ENCODE peak calls at places on chromosomes 16 and 17, in seven cellular contexts. One of them, this sample, is unnamed.

GRCh38 chr16:78503501-78504110 is 404.2 kb downstream of the WWOX start:
- DNase-seq in cardiac muscle cell: peak; percentile 79
- DNase-seq in tibial nerve: peak; percentile 25
- DNase-seq in WTC11: peak; percentile 36
- DNase-seq in HFFc6: no peak
- DNase-seq in left lung: no peak
- DNase-seq in HL-60: peak; percentile 41
- DNase-seq in this sample: peak; percentile 38

GRCh38 chr17:78358538-78359215 is 1.2 kb downstream of the SOCS3 start:
- DNase-seq in HL-60: no peak
- DNase-seq in cardiac muscle cell: peak; percentile 62
- DNase-seq in WTC11: peak; percentile 48
- DNase-seq in left lung: no peak
- DNase-seq in HFFc6: peak; percentile 27
- DNase-seq in tibial nerve: no peak
- DNase-seq in this sample: peak; percentile 65

GRCh38 chr16:89700649-89701424 is 668 bp downstream of the SPATA2L start:
- DNase-seq in WTC11: peak; percentile 66
- DNase-seq in cardiac muscle cell: peak; percentile 74
- DNase-seq in HFFc6: no peak
- DNase-seq in HL-60: no peak
- DNase-seq in tibial nerve: no peak
- DNase-seq in left lung: peak; percentile 69
- DNase-seq in this sample: peak; percentile 74

GRCh38 chr17:45437461-45438283 is 5.0 kb upstream of the ARHGAP27 start:
- DNase-seq in tibial nerve: no peak
- DNase-seq in cardiac muscle cell: no peak
- DNase-seq in HL-60: no peak
- DNase-seq in HFFc6: no peak
- DNase-seq in left lung: no peak
- DNase-seq in WTC11: no peak
- DNase-seq in this sample: no peak

GRCh38 chr16:78443780-78444422 is 344.4 kb downstream of the WWOX start:
- DNase-seq in HL-60: no peak
- DNase-seq in cardiac muscle cell: no peak
- DNase-seq in HFFc6: no peak
- DNase-seq in tibial nerve: no peak
- DNase-seq in left lung: no peak
- DNase-seq in WTC11: no peak
- DNase-seq in this sample: no peak

GRCh38 chr17:20009302-20010098 is at the start of gene SPECC1:
- DNase-seq in WTC11: peak; percentile 95
- DNase-seq in tibial nerve: peak; percentile 82
- DNase-seq in cardiac muscle cell: peak; percentile 85
- DNase-seq in HL-60: peak; percentile 31
- DNase-seq in left lung: peak; percentile 75
- DNase-seq in HFFc6: no peak
- DNase-seq in this sample: peak; percentile 93

GRCh38 chr17:6392609-6393367 is 42.1 kb downstream of the AIPL1 start:
- DNase-seq in HFFc6: no peak
- DNase-seq in HL-60: no peak
- DNase-seq in WTC11: no peak
- DNase-seq in left lung: no peak
- DNase-seq in cardiac muscle cell: no peak
- DNase-seq in tibial nerve: no peak
- DNase-seq in this sample: no peak

GRCh38 chr16:57859331-57859730 is 57.0 kb upstream of the KIFC3 start:
- DNase-seq in left lung: no peak
- DNase-seq in tibial nerve: no peak
- DNase-seq in HL-60: no peak
- DNase-seq in WTC11: peak; percentile 41
- DNase-seq in cardiac muscle cell: peak; percentile 77
- DNase-seq in HFFc6: peak; percentile 12
- DNase-seq in this sample: no peak

GRCh38 chr17:72661093-72661944 is 431.2 kb downstream of the SLC39A11 start:
- DNase-seq in HL-60: no peak
- DNase-seq in HFFc6: no peak
- DNase-seq in tibial nerve: no peak
- DNase-seq in cardiac muscle cell: no peak
- DNase-seq in left lung: no peak
- DNase-seq in WTC11: no peak
- DNase-seq in this sample: no peak

GRCh38 chr17:27315796-27316465 is 22.0 kb downstream of the WSB1 start:
- DNase-seq in cardiac muscle cell: no peak
- DNase-seq in left lung: no peak
- DNase-seq in HL-60: no peak
- DNase-seq in WTC11: no peak
- DNase-seq in HFFc6: no peak
- DNase-seq in tibial nerve: no peak
- DNase-seq in this sample: no peak

GRCh38 chr16:65745-66144 is 6.7 kb downstream of the RHBDF1 start:
- DNase-seq in HL-60: no peak
- DNase-seq in WTC11: peak; percentile 92
- DNase-seq in cardiac muscle cell: peak; percentile 85
- DNase-seq in left lung: peak; percentile 80
- DNase-seq in tibial nerve: peak; percentile 79
- DNase-seq in HFFc6: peak; percentile 73
- DNase-seq in this sample: peak; percentile 93

GRCh38 chr16:49604602-49605001 is 231.0 kb downstream of the C16orf78 start:
- DNase-seq in left lung: no peak
- DNase-seq in WTC11: no peak
- DNase-seq in tibial nerve: no peak
- DNase-seq in HL-60: no peak
- DNase-seq in HFFc6: no peak
- DNase-seq in cardiac muscle cell: no peak
- DNase-seq in this sample: no peak

GRCh38 chr16:49605536-49606241 is 232.1 kb downstream of the C16orf78 start:
- DNase-seq in tibial nerve: no peak
- DNase-seq in cardiac muscle cell: no peak
- DNase-seq in WTC11: no peak
- DNase-seq in HL-60: no peak
- DNase-seq in left lung: no peak
- DNase-seq in HFFc6: no peak
- DNase-seq in this sample: no peak

GRCh38 chr16:49608095-49608494 is 234.5 kb downstream of the C16orf78 start:
- DNase-seq in left lung: no peak
- DNase-seq in HFFc6: no peak
- DNase-seq in tibial nerve: no peak
- DNase-seq in cardiac muscle cell: peak; percentile 46
- DNase-seq in HL-60: no peak
- DNase-seq in WTC11: no peak
- DNase-seq in this sample: no peak

GRCh38 chr16:49603956-49604355 is 230.4 kb downstream of the C16orf78 start:
- DNase-seq in tibial nerve: no peak
- DNase-seq in HFFc6: no peak
- DNase-seq in WTC11: no peak
- DNase-seq in cardiac muscle cell: no peak
- DNase-seq in HL-60: no peak
- DNase-seq in left lung: no peak
- DNase-seq in this sample: no peak

GRCh38 chr16:49608801-49609200 is 235.2 kb downstream of the C16orf78 start:
- DNase-seq in tibial nerve: no peak
- DNase-seq in HFFc6: no peak
- DNase-seq in left lung: no peak
- DNase-seq in WTC11: no peak
- DNase-seq in cardiac muscle cell: peak; percentile 75
- DNase-seq in HL-60: no peak
- DNase-seq in this sample: no peak
- TF ChIP-seq CTCF in tibial nerve: no peak
- TF ChIP-seq CTCF in HFFc6: no peak
- TF ChIP-seq CTCF in left lung: peak; percentile 9
- TF ChIP-seq CTCF in WTC11: no peak
- TF ChIP-seq CTCF in cardiac muscle cell: peak; percentile 76
- TF ChIP-seq CTCF in HL-60: no peak
- TF ChIP-seq CTCF in this sample: peak; percentile 26

DNA sequence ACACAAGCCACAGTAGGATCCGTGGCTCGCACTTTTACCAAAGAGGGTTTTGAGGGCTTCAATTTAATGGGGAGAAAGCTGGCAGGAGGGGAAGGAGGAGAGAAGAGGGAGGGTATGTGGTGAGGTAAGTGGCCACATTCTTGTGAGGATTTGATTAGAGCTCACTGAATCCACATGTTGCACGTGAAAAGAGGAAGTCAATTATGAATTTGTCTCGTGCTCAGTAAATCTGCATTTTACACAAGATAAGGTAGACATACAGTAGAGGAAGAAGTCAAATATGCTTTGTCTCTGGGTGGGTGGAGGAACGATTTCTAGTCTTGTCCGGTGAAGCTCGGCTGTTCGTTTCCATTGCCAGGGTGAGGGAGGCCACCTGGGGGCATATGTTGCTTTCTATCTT is 862 bp downstream of the ZNF232 start:
- DNase-seq in WTC11: no peak
- DNase-seq in tibial nerve: no peak
- DNase-seq in left lung: no peak
- DNase-seq in HFFc6: no peak
- DNase-seq in HL-60: no peak
- DNase-seq in cardiac muscle cell: no peak
- DNase-seq in this sample: no peak
- TF ChIP-seq CTCF in WTC11: no peak
- TF ChIP-seq CTCF in tibial nerve: no peak
- TF ChIP-seq CTCF in left lung: no peak
- TF ChIP-seq CTCF in HFFc6: no peak
- TF ChIP-seq CTCF in HL-60: no peak
- TF ChIP-seq CTCF in cardiac muscle cell: no peak
- TF ChIP-seq CTCF in this sample: no peak

GRCh38 chr16:84950906-84951305 is 60.4 kb downstream of the ZDHHC7 start:
- DNase-seq in tibial nerve: no peak
- DNase-seq in cardiac muscle cell: no peak
- DNase-seq in HL-60: no peak
- DNase-seq in HFFc6: no peak
- DNase-seq in left lung: no peak
- DNase-seq in WTC11: peak; percentile 50
- DNase-seq in this sample: no peak
- TF ChIP-seq CTCF in tibial nerve: no peak
- TF ChIP-seq CTCF in cardiac muscle cell: peak; percentile 19
- TF ChIP-seq CTCF in HL-60: peak; percentile 22
- TF ChIP-seq CTCF in HFFc6: peak; percentile 66
- TF ChIP-seq CTCF in left lung: no peak
- TF ChIP-seq CTCF in WTC11: no peak
- TF ChIP-seq CTCF in this sample: peak; percentile 42

DNA sequence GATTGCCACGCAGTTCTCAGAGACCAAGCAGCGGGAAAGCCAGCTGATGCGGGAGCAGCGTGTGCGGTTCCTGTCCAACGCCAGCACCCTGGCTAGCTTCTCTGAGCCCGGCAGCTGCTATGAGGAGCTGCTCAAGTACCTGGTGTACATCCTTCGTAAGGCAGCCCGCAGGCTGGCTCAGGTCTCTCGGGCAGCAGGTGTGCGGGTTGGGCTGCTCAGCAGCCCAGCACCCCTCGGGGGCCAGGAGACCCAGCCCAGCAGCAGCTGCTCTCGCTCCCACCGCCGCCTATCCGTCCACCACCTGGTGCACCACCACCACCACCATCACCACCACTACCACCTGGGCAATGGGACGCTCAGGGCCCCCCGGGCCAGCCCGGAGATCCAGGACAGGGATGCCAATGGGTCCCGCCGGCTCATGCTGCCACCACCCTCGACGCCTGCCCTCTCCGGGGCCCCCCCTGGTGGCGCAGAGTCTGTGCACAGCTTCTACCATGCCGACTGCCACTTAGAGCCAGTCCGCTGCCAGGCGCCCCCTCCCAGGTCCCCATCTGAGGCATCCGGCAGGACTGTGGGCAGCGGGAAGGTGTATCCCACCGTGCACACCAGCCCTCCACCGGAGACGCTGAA is 15.2 kb downstream of the CACNA1G start:
- DNase-seq in HFFc6: no peak
- DNase-seq in HL-60: no peak
- DNase-seq in tibial nerve: no peak
- DNase-seq in WTC11: peak; percentile 49
- DNase-seq in left lung: no peak
- DNase-seq in cardiac muscle cell: no peak
- DNase-seq in this sample: no peak
- TF ChIP-seq CTCF in HFFc6: peak; percentile 34
- TF ChIP-seq CTCF in HL-60: no peak
- TF ChIP-seq CTCF in tibial nerve: no peak
- TF ChIP-seq CTCF in WTC11: no peak
- TF ChIP-seq CTCF in left lung: no peak
- TF ChIP-seq CTCF in cardiac muscle cell: no peak
- TF ChIP-seq CTCF in this sample: peak; percentile 26

GRCh38 chr17:81909966-81910839 is 996 bp downstream of the PCYT2 start:
- DNase-seq in cardiac muscle cell: peak; percentile 55
- DNase-seq in WTC11: no peak
- DNase-seq in tibial nerve: no peak
- DNase-seq in HL-60: no peak
- DNase-seq in left lung: no peak
- DNase-seq in HFFc6: no peak
- DNase-seq in this sample: no peak

GRCh38 chr17:81912441-81913309 is 1.5 kb upstream of the PCYT2 start:
- DNase-seq in HFFc6: no peak
- DNase-seq in WTC11: no peak
- DNase-seq in cardiac muscle cell: no peak
- DNase-seq in HL-60: no peak
- DNase-seq in left lung: no peak
- DNase-seq in tibial nerve: no peak
- DNase-seq in this sample: no peak

GRCh38 chr17:81911969-81912368 is 770 bp upstream of the PCYT2 start:
- DNase-seq in tibial nerve: no peak
- DNase-seq in left lung: no peak
- DNase-seq in HL-60: no peak
- DNase-seq in cardiac muscle cell: no peak
- DNase-seq in HFFc6: no peak
- DNase-seq in WTC11: no peak
- DNase-seq in this sample: no peak

GRCh38 chr17:81910840-81911276 is 341 bp downstream of the PCYT2 start:
- DNase-seq in HL-60: no peak
- DNase-seq in WTC11: no peak
- DNase-seq in HFFc6: no peak
- DNase-seq in left lung: no peak
- DNase-seq in cardiac muscle cell: peak; percentile 52
- DNase-seq in tibial nerve: no peak
- DNase-seq in this sample: no peak

DNA sequence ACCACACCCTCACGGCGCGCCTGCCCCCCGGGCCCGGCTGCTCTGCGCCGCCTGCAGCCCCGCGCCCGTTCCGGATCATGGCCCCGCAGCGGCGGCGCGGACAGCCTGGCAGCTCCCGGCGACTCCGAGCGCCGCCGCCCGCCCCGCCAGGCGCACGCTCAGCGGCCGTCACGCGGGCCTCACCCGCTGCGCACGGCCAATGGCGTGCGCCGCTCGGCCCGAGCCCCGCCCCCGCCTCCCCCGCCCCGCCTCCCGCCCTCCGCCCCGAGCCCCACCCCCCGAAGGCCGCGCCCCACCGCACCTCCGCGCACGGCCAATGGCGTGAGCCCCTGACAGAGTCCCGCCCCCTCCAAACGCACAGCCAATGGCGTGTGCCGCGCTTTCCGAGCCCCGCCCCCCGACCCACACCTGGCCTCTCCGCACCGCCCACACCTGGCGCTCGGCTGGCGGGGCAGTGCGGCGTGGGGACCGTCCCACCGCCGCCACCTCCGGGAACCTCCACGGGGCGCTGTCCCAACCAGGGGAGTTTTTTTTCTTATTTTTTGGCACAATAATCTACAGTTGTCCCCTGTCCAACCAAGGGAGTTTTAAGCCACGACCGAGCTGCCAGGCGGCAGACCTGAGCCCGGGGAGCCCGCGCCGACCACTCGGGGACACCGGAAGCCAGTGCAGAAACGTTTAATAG is at the start of gene PCYT2:
- DNase-seq in HFFc6: peak; percentile 72
- DNase-seq in HL-60: peak; percentile 83
- DNase-seq in cardiac muscle cell: peak; percentile 95
- DNase-seq in tibial nerve: peak; percentile 81
- DNase-seq in WTC11: peak; percentile 96
- DNase-seq in left lung: peak; percentile 93
- DNase-seq in this sample: peak; percentile 100
- TF ChIP-seq CTCF in HFFc6: peak; percentile 44
- TF ChIP-seq CTCF in HL-60: no peak
- TF ChIP-seq CTCF in cardiac muscle cell: no peak
- TF ChIP-seq CTCF in tibial nerve: no peak
- TF ChIP-seq CTCF in WTC11: no peak
- TF ChIP-seq CTCF in left lung: no peak
- TF ChIP-seq CTCF in this sample: no peak